ENCODE peak calls at places on chromosomes 12 and 14, in five cellular contexts. One of them, this sample, is unnamed.

GRCh38 chr14:58243790-58244555 is 670 bp upstream of the PSMA3 start:
- DNase-seq in NCI-H1092 treated with DMSO at 0.1 percent for 48 hours: peak; percentile 73
- DNase-seq in uterus: no peak
- DNase-seq in SHP77: peak; percentile 71
- DNase-seq in fibroblast of lung: no peak
- DNase-seq in this sample: peak; percentile 3

GRCh38 chr12:78062781-78063180 is 232.1 kb downstream of the NAV3 start:
- DNase-seq in NCI-H1092 treated with DMSO at 0.1 percent for 48 hours: no peak
- DNase-seq in fibroblast of lung: peak; percentile 75
- DNase-seq in uterus: peak; percentile 28
- DNase-seq in SHP77: no peak
- DNase-seq in this sample: peak; percentile 18

GRCh38 chr14:75981426-75981825 is 369 bp downstream of the TGFB3 start:
- DNase-seq in NCI-H1092 treated with DMSO at 0.1 percent for 48 hours: peak; percentile 57
- DNase-seq in fibroblast of lung: no peak
- DNase-seq in uterus: peak; percentile 29
- DNase-seq in SHP77: peak; percentile 46
- DNase-seq in this sample: no peak

GRCh38 chr12:7498832-7499231 is 4.7 kb downstream of the CD163 start:
- DNase-seq in fibroblast of lung: peak; percentile 38
- DNase-seq in NCI-H1092 treated with DMSO at 0.1 percent for 48 hours: no peak
- DNase-seq in uterus: no peak
- DNase-seq in SHP77: no peak
- DNase-seq in this sample: peak; percentile 60

GRCh38 chr12:42560977-42561376 is 28.6 kb downstream of the PRICKLE1 start:
- DNase-seq in uterus: no peak
- DNase-seq in SHP77: no peak
- DNase-seq in NCI-H1092 treated with DMSO at 0.1 percent for 48 hours: no peak
- DNase-seq in fibroblast of lung: no peak
- DNase-seq in this sample: no peak

GRCh38 chr14:81268016-81268416 is 47.3 kb upstream of the GTF2A1 start:
- DNase-seq in fibroblast of lung: no peak
- DNase-seq in NCI-H1092 treated with DMSO at 0.1 percent for 48 hours: no peak
- DNase-seq in uterus: no peak
- DNase-seq in SHP77: no peak
- DNase-seq in this sample: no peak

GRCh38 chr12:52228366-52228765 is 4.7 kb upstream of the KRT7 start:
- DNase-seq in uterus: no peak
- DNase-seq in fibroblast of lung: no peak
- DNase-seq in SHP77: no peak
- DNase-seq in NCI-H1092 treated with DMSO at 0.1 percent for 48 hours: no peak
- DNase-seq in this sample: no peak

GRCh38 chr14:80049055-80049454 is 162.2 kb downstream of the DIO2 start:
- DNase-seq in uterus: no peak
- DNase-seq in fibroblast of lung: no peak
- DNase-seq in NCI-H1092 treated with DMSO at 0.1 percent for 48 hours: no peak
- DNase-seq in SHP77: no peak
- DNase-seq in this sample: no peak

GRCh38 chr12:128570191-128571065 is 253.3 kb downstream of the SLC15A4 start:
- DNase-seq in fibroblast of lung: no peak
- DNase-seq in SHP77: no peak
- DNase-seq in uterus: no peak
- DNase-seq in NCI-H1092 treated with DMSO at 0.1 percent for 48 hours: no peak
- DNase-seq in this sample: no peak

GRCh38 chr14:65433646-65434045 is 21.1 kb downstream of the FUT8 start:
- DNase-seq in SHP77: no peak
- DNase-seq in fibroblast of lung: no peak
- DNase-seq in NCI-H1092 treated with DMSO at 0.1 percent for 48 hours: no peak
- DNase-seq in uterus: no peak
- DNase-seq in this sample: no peak

GRCh38 chr12:119153477-119154434 is 25.0 kb upstream of the HSPB8 start:
- DNase-seq in fibroblast of lung: peak; percentile 49
- DNase-seq in NCI-H1092 treated with DMSO at 0.1 percent for 48 hours: no peak
- DNase-seq in uterus: peak; percentile 78
- DNase-seq in SHP77: no peak
- DNase-seq in this sample: peak; percentile 45

GRCh38 chr14:103155013-103155412 is 31.8 kb downstream of the TNFAIP2 start:
- DNase-seq in uterus: no peak
- DNase-seq in NCI-H1092 treated with DMSO at 0.1 percent for 48 hours: no peak
- DNase-seq in fibroblast of lung: peak; percentile 63
- DNase-seq in SHP77: no peak
- DNase-seq in this sample: peak; percentile 89

This sample was measured in AG08396.